ENCODE peak calls at places on chromosomes 7 and 10, in four cellular contexts. T, I, K and O are unnamed samples.

GRCh38 chr10:124072106-124072505 is 21.3 kb downstream of the CHST15 start:
- DNase-seq in T (no peak), I (no peak), K (no peak), O (no peak)

GRCh38 chr7:135670179-135670578 is 7.9 kb downstream of the STMP1 start:
- DNase-seq in T (no peak), I (no peak), K (peak), O (no peak)

GRCh38 chr10:70367195-70367796 is 15.1 kb downstream of the LRRC20 start:
- DNase-seq in T (no peak), I (no peak), K (peak), O (no peak)

GRCh38 chr7:82347808-82348207 is 95.8 kb downstream of the CACNA2D1 start:
- DNase-seq in T (no peak), I (no peak), K (no peak), O (no peak)

GRCh38 chr10:128125416-128125943 is 743 bp downstream of the MKI67 start:
- DNase-seq in T (no peak), I (no peak), K (no peak), O (no peak)

GRCh38 chr7:5279734-5280133 is 3.0 kb upstream of the SLC29A4 start:
- DNase-seq in T (no peak), I (no peak), K (no peak), O (no peak)

GRCh38 chr10:98485959-98486358 is 39.2 kb upstream of the HPS1 start:
- DNase-seq in T (no peak), I (no peak), K (no peak), O (no peak)

GRCh38 chr10:114703377-114704125 is 45.5 kb upstream of the ABLIM1 start:
- DNase-seq in T (no peak), I (no peak), K (peak), O (no peak)

GRCh38 chr10:986137-986825 is 2.0 kb upstream of the GTPBP4 start:
- DNase-seq in T (peak), I (no peak), K (peak), O (no peak)

GRCh38 chr10:31906039-31906438 is 22.6 kb downstream of the ARHGAP12 start:
- DNase-seq in T (no peak), I (no peak), K (peak), O (no peak)

GRCh38 chr7:77316219-77316978 is 99.8 kb downstream of the GSAP start:
- DNase-seq in T (no peak), I (no peak), K (peak), O (no peak)

GRCh38 chr10:91051834-91052233 is 130.9 kb upstream of the ANKRD1 start:
- DNase-seq in T (no peak), I (peak), K (peak), O (peak)

GRCh38 chr10:72353963-72354355 is 760 bp downstream of the DNAJB12 start:
- DNase-seq in T (peak), I (no peak), K (peak), O (peak)

GRCh38 chr10:49633327-49634045 is 19.6 kb downstream of the CHAT start:
- DNase-seq in T (no peak), I (no peak), K (no peak), O (no peak)

GRCh38 chr10:59857049-59857448 is 49.3 kb downstream of the CCDC6 start:
- DNase-seq in T (no peak), I (no peak), K (peak), O (no peak)

GRCh38 chr10:112376578-112376855 is 2.6 kb downstream of the ACSL5 start:
- DNase-seq in T (no peak), I (no peak), K (no peak), O (no peak)

GRCh38 chr7:34198089-34198686 is 292.8 kb downstream of the BMPER start:
- DNase-seq in T (no peak), I (no peak), K (peak), O (no peak)

GRCh38 chr7:36686499-36686898 is 37.8 kb downstream of the AOAH start:
- DNase-seq in T (no peak), I (no peak), K (peak), O (no peak)

GRCh38 chr7:150385240-150385830 is 6.2 kb downstream of the ZNF775 start:
- DNase-seq in T (no peak), I (no peak), K (no peak), O (no peak)

GRCh38 chr10:79335094-79335469 is 12.2 kb upstream of the PPIF start:
- DNase-seq in T (no peak), I (peak), K (no peak), O (no peak)

GRCh38 chr7:44988718-44989117 is 9.9 kb upstream of the MYO1G start:
- DNase-seq in T (no peak), I (no peak), K (peak), O (no peak)

GRCh38 chr10:6927001-6927400 is 346.9 kb upstream of the PRKCQ start:
- DNase-seq in T (no peak), I (no peak), K (no peak), O (no peak)